ENCODE peak calls at places on chromosomes 3 and 15, in ten cellular contexts. V is kidney; S is tibial nerve; R is adipocyte; M is adrenal gland; A is keratinocyte; Q is effector memory CD4-positive, alpha-beta T cell; E is OCI-LY7; T is spleen; Y is CD8-positive, alpha-beta memory T cell. O is an unnamed sample.
A peak's percentile ranks its signal among the peaks of the same experiment; 100 is the strongest.

GRCh38 chr3:143000525-143000924 is 845 bp upstream of the U2SURP start:
- DNase-seq in V (no peak), S (no peak), R (peak; percentile 57), M (peak; percentile 25), A (no peak), Q (no peak), E (no peak), T (no peak), Y (no peak), O (no peak)

GRCh38 chr3:96449341-96449740 is 365.1 kb upstream of the EPHA6 start:
- DNase-seq in V (no peak), S (no peak), R (no peak), M (no peak), A (no peak), Q (no peak), E (no peak), T (no peak), Y (no peak), O (no peak)

GRCh38 chr3:36220189-36220588 is 160.1 kb upstream of the STAC start:
- DNase-seq in V (no peak), S (no peak), R (no peak), M (no peak), A (no peak), Q (no peak), E (no peak), T (no peak), Y (no peak), O (no peak)

GRCh38 chr3:55888282-55888855 is 401.3 kb upstream of the WNT5A start:
- DNase-seq in V (no peak), S (no peak), R (no peak), M (no peak), A (no peak), Q (no peak), E (no peak), T (no peak), Y (no peak), O (no peak)

GRCh38 chr3:102354818-102355515 is 79.8 kb upstream of the ZPLD1 start:
- DNase-seq in V (no peak), S (no peak), R (peak; percentile 62), M (no peak), A (no peak), Q (no peak), E (no peak), T (no peak), Y (no peak), O (no peak)

GRCh38 chr15:65583701-65584100 is 27.2 kb downstream of the INTS14 start:
- DNase-seq in V (no peak), S (no peak), R (peak; percentile 30), M (no peak), A (no peak), Q (peak; percentile 37), E (peak; percentile 78), T (no peak), Y (peak; percentile 20), O (no peak)

GRCh38 chr3:50044976-50045375 is 43.7 kb upstream of the RBM5 start:
- DNase-seq in V (no peak), S (no peak), R (no peak), M (no peak), A (no peak), Q (no peak), E (no peak), T (no peak), Y (no peak), O (no peak)

GRCh38 chr15:63491979-63492378 is 12.4 kb upstream of the USP3 start:
- DNase-seq in V (no peak), S (no peak), R (no peak), M (no peak), A (no peak), Q (no peak), E (no peak), T (no peak), Y (no peak), O (no peak)

GRCh38 chr15:28960979-28961378 is 75.2 kb downstream of the APBA2 start:
- DNase-seq in V (no peak), S (no peak), R (peak; percentile 19), M (no peak), A (no peak), Q (no peak), E (no peak), T (peak; percentile 3), Y (no peak), O (no peak)

GRCh38 chr15:88917764-88918163 is 4.6 kb upstream of the MFGE8 start:
- DNase-seq in V (no peak), S (no peak), R (no peak), M (no peak), A (no peak), Q (no peak), E (no peak), T (no peak), Y (no peak), O (no peak)

GRCh38 chr3:8576841-8577553 is 67.6 kb downstream of the SSUH2 start:
- DNase-seq in V (peak; percentile 75), S (no peak), R (peak; percentile 74), M (no peak), A (no peak), Q (no peak), E (no peak), T (no peak), Y (no peak), O (no peak)

GRCh38 chr3:126109860-126110235 is 25.9 kb upstream of the SLC41A3 start:
- DNase-seq in V (peak; percentile 50), S (no peak), R (no peak), M (no peak), A (no peak), Q (no peak), E (no peak), T (peak; percentile 66), Y (no peak), O (no peak)

GRCh38 chr3:15079083-15079482 is 14.0 kb upstream of the MRPS25 start:
- DNase-seq in V (no peak), S (no peak), R (no peak), M (no peak), A (no peak), Q (no peak), E (no peak), T (no peak), Y (no peak), O (no peak)

GRCh38 chr3:110579841-110580550 is 491.6 kb upstream of the NECTIN3 start:
- DNase-seq in V (no peak), S (no peak), R (peak; percentile 62), M (no peak), A (no peak), Q (no peak), E (no peak), T (no peak), Y (no peak), O (no peak)

GRCh38 chr15:47296911-47297310 is 420.4 kb upstream of the SEMA6D start:
- DNase-seq in V (no peak), S (no peak), R (peak; percentile 18), M (no peak), A (no peak), Q (no peak), E (no peak), T (no peak), Y (no peak), O (no peak)
- H3K4me1 ChIP-seq in V (no peaks in the 10 kb centered on the region), S (peaks cover 33% of the 10 kb centered on the region), R (peaks cover 30% of the 10 kb centered on the region), M (no peaks in the 10 kb centered on the region), A (no peaks in the 10 kb centered on the region), Q (no peaks in the 10 kb centered on the region), E (no peaks in the 10 kb centered on the region), T (no peaks in the 10 kb centered on the region), Y (no peaks in the 10 kb centered on the region), O (no peaks in the 10 kb centered on the region)

DNA sequence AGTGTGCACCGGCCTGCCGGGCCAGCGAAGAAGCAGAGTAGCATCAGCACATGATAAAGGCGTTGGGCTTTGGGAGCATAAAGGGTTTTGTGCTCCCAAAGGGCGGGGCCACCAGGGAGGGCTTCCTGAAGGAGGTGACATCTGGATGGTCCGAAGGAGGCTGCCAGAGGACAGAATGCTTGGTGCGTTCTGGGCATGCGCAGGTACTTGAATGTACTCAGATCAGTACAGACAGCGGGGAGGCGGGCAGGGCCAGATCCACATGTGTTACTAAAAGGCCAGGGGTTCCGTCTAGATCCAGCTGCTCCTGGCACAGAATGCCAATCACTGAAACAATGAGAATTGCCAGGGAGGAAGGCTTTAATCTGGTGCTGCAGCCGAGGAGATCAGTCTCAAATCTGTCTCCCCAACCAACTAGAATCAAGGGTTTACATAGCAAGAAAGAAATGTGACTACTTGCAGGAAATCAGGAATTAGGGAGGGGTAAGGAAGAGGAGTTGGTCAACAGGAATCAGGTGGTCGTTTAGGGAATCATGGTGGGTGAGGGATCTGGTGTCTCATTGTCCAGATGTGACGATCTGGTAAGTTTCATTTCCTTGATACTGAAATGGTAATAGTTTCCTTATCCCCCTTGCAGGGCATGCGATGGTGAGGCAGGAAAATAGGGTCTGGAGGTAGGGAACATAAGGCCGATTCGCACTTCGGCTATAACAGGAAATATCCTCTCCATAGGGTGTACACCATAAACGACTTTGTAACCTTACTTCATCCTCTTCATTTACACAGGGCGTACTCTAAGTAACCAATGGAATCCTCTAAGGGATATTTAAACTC is at the start of the genes LRRC34 and LRRIQ4:
- DNase-seq in V (peak; percentile 89), S (peak; percentile 70), R (peak; percentile 55), M (peak; percentile 57), A (peak; percentile 15), Q (peak; percentile 52), E (peak; percentile 83), T (peak; percentile 93), Y (peak; percentile 51), O (peak; percentile 56)
- H3K4me3 ChIP-seq in V (peak within 1 kb of the TSS; percentile 76), S (peak within 1 kb of the TSS; percentile 88), R (peak within 1 kb of the TSS; percentile 79), M (peak within 1 kb of the TSS; percentile 59), A (peak within 1 kb of the TSS; percentile 42), Q (peak within 1 kb of the TSS; percentile 72), E (peak within 1 kb of the TSS; percentile 62), T (peak within 1 kb of the TSS; percentile 68), Y (peak within 1 kb of the TSS; percentile 69), O (peak within 1 kb of the TSS; percentile 76)

GRCh38 chr15:67090297-67091072 is 25.1 kb downstream of the SMAD3 start:
- DNase-seq in V (no peak), S (no peak), R (no peak), M (no peak), A (no peak), Q (no peak), E (no peak), T (no peak), Y (no peak), O (no peak)

GRCh38 chr15:67091966-67092677 is 26.7 kb downstream of the SMAD3 start:
- DNase-seq in V (no peak), S (no peak), R (no peak), M (no peak), A (no peak), Q (no peak), E (no peak), T (no peak), Y (no peak), O (no peak)

GRCh38 chr15:67087507-67088172 is 22.2 kb downstream of the SMAD3 start:
- DNase-seq in V (no peak), S (no peak), R (no peak), M (no peak), A (no peak), Q (no peak), E (no peak), T (no peak), Y (no peak), O (no peak)

GRCh38 chr15:67091073-67091965 is 25.9 kb downstream of the SMAD3 start:
- DNase-seq in V (peak; percentile 83), S (no peak), R (peak; percentile 59), M (peak; percentile 95), A (peak; percentile 68), Q (peak; percentile 75), E (no peak), T (peak; percentile 86), Y (peak; percentile 54), O (peak; percentile 80)

GRCh38 chr15:67089218-67090193 is 24.1 kb downstream of the SMAD3 start:
- DNase-seq in V (no peak), S (no peak), R (peak; percentile 44), M (no peak), A (no peak), Q (no peak), E (no peak), T (peak; percentile 73), Y (no peak), O (no peak)
- H3K4me1 ChIP-seq in V (peaks cover 39% of the 10 kb centered on the region), S (peaks cover 91% of the 10 kb centered on the region), R (peaks cover 59% of the 10 kb centered on the region), M (peaks cover 47% of the 10 kb centered on the region), A (peaks cover 99% of the 10 kb centered on the region), Q (peaks cover 72% of the 10 kb centered on the region), E (peaks cover 95% of the 10 kb centered on the region), T (peaks cover 100% of the 10 kb centered on the region), Y (peaks cover 90% of the 10 kb centered on the region), O (peaks cover 26% of the 10 kb centered on the region)

GRCh38 chr15:59536553-59536952 is 75.0 kb upstream of the GCNT3 start:
- DNase-seq in V (no peak), S (no peak), R (no peak), M (no peak), A (no peak), Q (no peak), E (no peak), T (no peak), Y (no peak), O (no peak)
- H3K4me3 ChIP-seq in V (no peak overlapping the region), S (no peak overlapping the region), R (no peak overlapping the region), M (no peak overlapping the region), A (no peak overlapping the region), Q (no peak overlapping the region), E (no peak overlapping the region), T (no peak overlapping the region), Y (no peak overlapping the region), O (no peak overlapping the region)

O was measured in uterus.